ENCODE peak calls at places on chromosomes 5 and 9, in nine cellular contexts. N, U, T, P, Y, H, J, B and Q are unnamed samples.

GRCh38 chr5:181203842-181204560 is 995 bp downstream of the TRIM7 start:
- DNase-seq in J (no peak), N (no peak), H (no peak), U (no peak), T (no peak), Y (peak), B (no peak), P (peak), Q (no peak)

GRCh38 chr5:56457887-56458451 is 224.8 kb upstream of the ANKRD55 start:
- DNase-seq in P (no peak), N (no peak), U (no peak), T (no peak), H (no peak), Y (no peak), B (no peak), J (no peak), Q (no peak)

GRCh38 chr9:26324787-26325186 is 567.8 kb downstream of the CAAP1 start:
- DNase-seq in U (no peak), Y (no peak), T (no peak), H (no peak), N (no peak), J (no peak), P (no peak), B (no peak), Q (no peak)

GRCh38 chr5:178274826-178275537 is 42.4 kb upstream of the PHYKPL start:
- DNase-seq in T (no peak), B (no peak), J (no peak), N (no peak), Y (no peak), H (no peak), U (no peak), P (no peak), Q (no peak)

GRCh38 chr5:6574537-6574936 is 58.3 kb downstream of the NSUN2 start:
- DNase-seq in Y (no peak), T (no peak), B (no peak), H (no peak), U (no peak), N (no peak), J (no peak), P (no peak), Q (no peak)

GRCh38 chr9:114930063-114930812 is at the start of gene TNFSF8:
- DNase-seq in P (no peak), T (peak), N (no peak), J (no peak), H (no peak), U (peak), Y (no peak), B (no peak), Q (no peak)

GRCh38 chr9:134835455-134835854 is 45.2 kb upstream of the FCN2 start:
- DNase-seq in B (no peak), J (no peak), P (no peak), H (no peak), Y (peak), T (no peak), U (no peak), N (no peak), Q (no peak)

GRCh38 chr9:134551657-134552348 is 89.8 kb upstream of the COL5A1 start:
- DNase-seq in Y (no peak), B (no peak), T (peak), J (no peak), U (no peak), P (no peak), H (no peak), N (no peak), Q (no peak)

GRCh38 chr9:129383415-129384088 is 205.5 kb upstream of the IER5L start:
- DNase-seq in N (peak), B (peak), J (no peak), H (no peak), P (no peak), Y (peak), U (peak), T (peak), Q (peak)

GRCh38 chr5:91357012-91357634 is 26.0 kb downstream of the ARRDC3 start:
- DNase-seq in T (no peak), Y (no peak), B (no peak), N (no peak), U (peak), P (no peak), H (no peak), J (no peak), Q (no peak)

GRCh38 chr5:32443145-32443540 is 1.4 kb downstream of the ZFR start:
- DNase-seq in P (no peak), J (no peak), T (no peak), N (no peak), B (no peak), Y (no peak), U (no peak), H (no peak), Q (no peak)

GRCh38 chr9:93860694-93861658 is 94.2 kb downstream of the BARX1 start:
- DNase-seq in H (no peak), P (peak), Y (no peak), T (no peak), J (no peak), N (no peak), U (no peak), B (no peak), Q (no peak)

GRCh38 chr9:18122156-18122555 is 351.8 kb upstream of the ADAMTSL1 start:
- DNase-seq in Y (no peak), T (no peak), P (no peak), U (no peak), B (no peak), N (no peak), H (no peak), J (no peak), Q (no peak)

GRCh38 chr5:74483001-74483400 is 157.5 kb downstream of the ENC1 start:
- DNase-seq in B (no peak), J (no peak), N (no peak), P (no peak), Y (no peak), U (no peak), H (no peak), T (no peak), Q (no peak)

GRCh38 chr9:120692901-120693573 is 21.2 kb downstream of the MEGF9 start:
- DNase-seq in Y (no peak), N (no peak), U (no peak), T (no peak), B (no peak), J (no peak), H (no peak), P (no peak), Q (no peak)

GRCh38 chr5:125326114-125326513 is 579.7 kb upstream of the ZNF608 start:
- DNase-seq in J (no peak), H (no peak), N (no peak), U (peak), Y (no peak), P (no peak), T (no peak), B (no peak), Q (no peak)

GRCh38 chr5:87385794-87386193 is 26.9 kb downstream of the CCNH start:
- DNase-seq in Y (no peak), J (no peak), T (no peak), H (no peak), B (no peak), N (no peak), P (no peak), U (no peak), Q (no peak)

GRCh38 chr9:136760424-136760823 is 2.4 kb upstream of the LCN8 start:
- DNase-seq in N (no peak), U (no peak), B (no peak), T (no peak), H (no peak), P (no peak), Y (peak), J (no peak), Q (no peak)

GRCh38 chr5:132971483-132972435 is 8.3 kb upstream of the AFF4 start:
- DNase-seq in H (no peak), P (peak), N (no peak), B (no peak), J (no peak), U (no peak), Y (no peak), T (no peak), Q (no peak)

GRCh38 chr5:159478950-159479349 is 148.7 kb upstream of the IL12B start:
- DNase-seq in P (no peak), N (no peak), B (no peak), T (no peak), Y (no peak), U (no peak), J (no peak), H (no peak), Q (no peak)

GRCh38 chr5:84228266-84228665 is 156.4 kb downstream of the EDIL3 start:
- DNase-seq in N (no peak), H (no peak), B (no peak), T (no peak), J (no peak), Y (no peak), P (no peak), U (no peak), Q (no peak)

GRCh38 chr5:137491121-137491520 is 8.0 kb downstream of the SPOCK1 start:
- DNase-seq in N (no peak), J (no peak), P (no peak), Y (no peak), T (no peak), U (no peak), B (no peak), H (no peak), Q (no peak)

GRCh38 chr9:137540536-137540935 is 9.7 kb downstream of the PNPLA7 start:
- DNase-seq in H (no peak), Y (no peak), P (no peak), U (no peak), T (no peak), B (no peak), N (no peak), J (no peak), Q (no peak)

GRCh38 chr9:135078361-135078821 is 9.1 kb upstream of the OLFM1 start:
- DNase-seq in T (no peak), P (no peak), U (peak), B (peak), N (no peak), Y (peak), H (no peak), J (no peak), Q (no peak)

GRCh38 chr5:134289509-134290113 is 63.7 kb upstream of the PPP2CA start:
- DNase-seq in Y (peak), P (peak), J (peak), U (peak), B (no peak), T (no peak), N (peak), H (peak), Q (peak)

GRCh38 chr5:16889203-16889971 is 46.7 kb downstream of the MYO10 start:
- DNase-seq in B (no peak), N (peak), P (no peak), H (no peak), J (no peak), Y (no peak), T (no peak), U (no peak), Q (no peak)

GRCh38 chr5:131224387-131225191 is 39.3 kb upstream of the CDC42SE2 start:
- DNase-seq in B (no peak), P (no peak), U (no peak), H (no peak), Y (no peak), N (no peak), J (no peak), T (peak), Q (no peak)

GRCh38 chr5:36040651-36041536 is 25.8 kb downstream of the UGT3A2 start:
- DNase-seq in P (no peak), U (no peak), Y (no peak), H (no peak), N (no peak), J (no peak), B (no peak), T (no peak), Q (no peak)

GRCh38 chr9:105978336-105978735 is 284.0 kb downstream of the TMEM38B start:
- DNase-seq in T (no peak), H (no peak), N (no peak), U (no peak), J (no peak), B (no peak), P (no peak), Y (no peak), Q (no peak)

GRCh38 chr5:133245191-133246052 is 193.6 kb downstream of the HSPA4 start:
- DNase-seq in J (no peak), H (peak), P (peak), U (no peak), Y (no peak), T (peak), N (no peak), B (no peak), Q (no peak)

GRCh38 chr5:36660397-36661049 is 54.1 kb downstream of the SLC1A3 start:
- DNase-seq in U (no peak), H (no peak), T (no peak), J (no peak), N (no peak), B (no peak), Y (no peak), P (no peak), Q (no peak)

GRCh38 chr9:114371986-114372917 is 15.5 kb downstream of the AKNA start:
- DNase-seq in J (no peak), P (no peak), U (no peak), B (no peak), Y (peak), N (no peak), T (peak), H (no peak), Q (no peak)

GRCh38 chr5:87733918-87734317 is 321.2 kb upstream of the CCNH start:
- DNase-seq in Y (no peak), J (no peak), U (no peak), H (no peak), T (no peak), P (no peak), N (no peak), B (no peak), Q (no peak)

GRCh38 chr5:13566903-13567339 is 377.6 kb downstream of the DNAH5 start:
- DNase-seq in P (no peak), J (no peak), U (no peak), B (no peak), H (no peak), T (no peak), N (no peak), Y (no peak), Q (no peak)

GRCh38 chr5:139513852-139514485 is 31.4 kb upstream of the STING1 start:
- DNase-seq in P (no peak), Y (no peak), H (no peak), J (no peak), B (no peak), T (peak), N (no peak), U (no peak), Q (no peak)

GRCh38 chr5:82405618-82406199 is 127.6 kb upstream of the RPS23 start:
- DNase-seq in U (no peak), J (no peak), T (no peak), B (no peak), Y (no peak), N (no peak), H (no peak), P (no peak), Q (no peak)

GRCh38 chr9:117800389-117800788 is 96.2 kb downstream of the TLR4 start:
- DNase-seq in N (no peak), B (no peak), P (no peak), Y (no peak), H (no peak), T (no peak), U (no peak), J (no peak), Q (no peak)

GRCh38 chr5:172905771-172906170 is 53.5 kb upstream of the RPL26L1 start:
- DNase-seq in T (no peak), N (no peak), H (no peak), P (no peak), Y (no peak), J (no peak), B (no peak), U (no peak), Q (no peak)

GRCh38 chr5:172904312-172904642 is 54.9 kb upstream of the RPL26L1 start:
- DNase-seq in Y (no peak), N (no peak), T (no peak), H (no peak), U (no peak), J (no peak), P (no peak), B (no peak), Q (no peak)

GRCh38 chr5:172905346-172905756 is 53.9 kb upstream of the RPL26L1 start:
- DNase-seq in P (no peak), Y (peak), N (no peak), T (no peak), H (no peak), J (no peak), B (no peak), U (no peak), Q (no peak)

GRCh38 chr5:172903790-172904189 is 55.4 kb upstream of the RPL26L1 start:
- DNase-seq in J (no peak), N (peak), T (no peak), H (peak), Y (peak), U (peak), P (no peak), B (peak), Q (no peak)

GRCh38 chr5:172904643-172905345 is 54.4 kb upstream of the RPL26L1 start:
- DNase-seq in P (no peak), J (no peak), H (peak), Y (peak), T (no peak), U (peak), N (peak), B (peak), Q (no peak)
- TF ChIP-seq POLR2A in P (no peak), J (no peak), H (no peak), Y (peak), T (no peak), U (no peak), N (no peak), B (no peak), Q (no peak)

GRCh38 chr5:43227655-43228054 is 35.6 kb downstream of the NIM1K start:
- DNase-seq in H (peak), Y (no peak), U (no peak), T (no peak), J (no peak), B (no peak), P (peak), N (no peak), Q (no peak)

GRCh38 chr5:43221502-43221901 is 29.5 kb downstream of the NIM1K start:
- DNase-seq in T (no peak), J (no peak), Y (no peak), P (no peak), B (no peak), N (no peak), H (no peak), U (no peak), Q (no peak)

DNA sequence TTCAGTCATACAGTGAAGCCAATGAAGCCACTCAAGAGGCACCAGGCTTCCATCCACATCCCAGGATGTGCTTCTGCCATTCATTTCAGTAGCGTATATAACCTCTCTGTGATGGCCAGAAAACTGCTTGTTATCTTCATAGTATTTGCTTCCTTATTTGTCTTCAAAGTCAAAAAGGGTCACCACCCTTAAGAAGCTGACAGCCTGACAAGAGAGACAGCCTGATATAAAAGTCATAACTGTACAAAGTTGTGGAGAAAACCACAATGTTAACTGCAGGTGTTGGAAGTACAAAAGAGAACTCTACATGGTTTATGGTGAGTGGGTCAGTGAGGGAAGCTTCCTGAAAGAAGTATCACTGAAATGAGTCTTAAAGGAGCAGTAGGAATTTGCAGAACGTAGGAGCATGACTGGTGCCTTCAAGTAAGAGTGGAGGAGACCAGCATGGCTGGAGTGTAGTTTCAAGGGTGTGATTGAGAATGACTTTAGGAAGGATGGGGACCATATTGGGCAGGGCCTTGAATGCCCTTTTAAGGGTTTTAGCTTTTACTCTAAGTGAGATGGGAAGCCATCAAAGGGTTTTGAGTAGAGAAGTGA is 33.7 kb downstream of the NIM1K start:
- DNase-seq in J (no peak), B (no peak), P (no peak), U (no peak), H (no peak), T (no peak), N (no peak), Y (no peak), Q (no peak)
- TF ChIP-seq POLR2AphosphoS5 in J (no peak), B (no peak), P (no peak), U (no peak), H (no peak), T (no peak), N (no peak), Y (no peak), Q (no peak)

GRCh38 chr5:129094087-129094923 is at the start of gene ISOC1:
- DNase-seq in J (peak), P (peak), T (peak), Y (peak), U (peak), H (peak), B (peak), N (peak), Q (peak)
- TF ChIP-seq POLR2A in J (peak), P (peak), T (no peak), Y (no peak), U (peak), H (peak), B (no peak), N (peak), Q (peak)

GRCh38 chr9:28471261-28471660 is 898.0 kb upstream of the C9orf72 start:
- DNase-seq in J (no peak), B (no peak), N (no peak), Y (no peak), U (no peak), T (no peak), H (no peak), P (no peak), Q (no peak)
- TF ChIP-seq POLR2AphosphoS5 in J (no peak), B (no peak), N (no peak), Y (no peak), U (no peak), T (no peak), H (no peak), P (no peak), Q (no peak)

DNA sequence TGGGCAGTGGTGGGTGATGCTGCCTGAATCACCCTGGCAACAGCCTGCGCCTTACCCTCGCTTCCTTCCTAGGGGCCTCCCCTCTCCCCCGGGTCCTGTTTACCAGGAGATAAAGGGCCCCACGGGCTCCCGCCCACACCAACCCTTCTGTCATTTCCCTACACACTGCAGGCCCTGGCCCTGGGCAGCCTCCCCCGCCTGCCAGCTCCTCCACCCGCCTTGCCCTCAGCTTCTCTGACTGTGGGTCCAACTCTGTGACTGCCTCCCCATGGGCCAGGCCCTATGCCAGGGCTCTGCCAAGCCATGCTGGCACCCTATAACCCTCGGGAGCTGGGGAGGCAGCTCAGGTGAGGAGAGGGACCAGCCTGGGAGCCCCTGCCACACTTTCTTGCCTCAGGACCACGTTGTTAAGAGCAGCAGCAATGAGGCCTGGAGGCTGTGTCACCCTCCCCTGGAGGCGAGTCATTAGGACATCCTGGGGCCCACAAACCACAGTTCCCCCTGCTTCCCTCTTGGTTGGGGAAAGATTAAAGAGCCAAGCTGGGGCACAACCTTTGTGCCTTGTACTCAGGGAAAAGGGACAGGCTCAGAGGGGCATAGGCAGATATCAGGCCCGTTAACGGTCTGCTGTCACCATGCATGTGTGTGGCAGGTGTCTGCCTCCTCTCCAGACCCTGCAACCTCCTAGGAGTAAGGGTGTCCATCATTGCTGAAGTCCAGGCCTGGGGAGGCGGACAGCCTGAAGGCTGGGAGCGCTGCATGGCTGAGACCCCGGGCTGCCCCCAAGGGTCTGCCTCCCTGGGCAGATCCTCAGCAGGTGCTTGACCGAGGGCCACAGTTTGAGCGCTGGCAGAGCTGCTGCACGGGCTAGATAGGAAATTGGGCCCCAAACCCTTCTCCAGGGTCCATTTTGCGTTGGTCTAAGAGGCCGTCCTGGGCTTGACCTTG is 2.7 kb downstream of the MGAT4B start:
- DNase-seq in U (no peak), P (peak), H (no peak), N (no peak), Y (peak), B (no peak), T (peak), J (peak), Q (no peak)
- TF ChIP-seq POLR2A in U (no peak), P (no peak), H (no peak), N (no peak), Y (no peak), B (no peak), T (no peak), J (no peak), Q (no peak)